ENCODE peak calls at places on chromosomes 7 and 10, in six cellular contexts. One of them, this sample, is unnamed. For H3K27me3, the result is how much of the 10 kb centered on the place peaks cover.

GRCh38 chr7:75565129-75565528 is 73.0 kb downstream of the SPDYE5 start:
- DNase-seq in iPS DF 6.9: no peak
- DNase-seq in mammary epithelial cell: peak
- DNase-seq in prostate gland: peak
- DNase-seq in tibial nerve: no peak
- DNase-seq in PC-9: peak
- DNase-seq in this sample: no peak

GRCh38 chr7:28466341-28466740 is 54.0 kb downstream of the CREB5 start:
- DNase-seq in prostate gland: no peak
- DNase-seq in PC-9: no peak
- DNase-seq in tibial nerve: no peak
- DNase-seq in iPS DF 6.9: no peak
- DNase-seq in mammary epithelial cell: no peak
- DNase-seq in this sample: no peak

GRCh38 chr10:91974960-91975359 is 51.4 kb downstream of the BTAF1 start:
- DNase-seq in prostate gland: no peak
- DNase-seq in tibial nerve: no peak
- DNase-seq in mammary epithelial cell: peak
- DNase-seq in PC-9: no peak
- DNase-seq in iPS DF 6.9: no peak
- DNase-seq in this sample: no peak

GRCh38 chr7:65722361-65722792 is 150.5 kb upstream of the VKORC1L1 start:
- DNase-seq in PC-9: no peak
- DNase-seq in tibial nerve: no peak
- DNase-seq in iPS DF 6.9: peak
- DNase-seq in mammary epithelial cell: peak
- DNase-seq in prostate gland: peak
- DNase-seq in this sample: peak

GRCh38 chr7:90192876-90193765 is 18.4 kb upstream of the STEAP2 start:
- DNase-seq in mammary epithelial cell: no peak
- DNase-seq in tibial nerve: no peak
- DNase-seq in PC-9: no peak
- DNase-seq in iPS DF 6.9: no peak
- DNase-seq in prostate gland: no peak
- DNase-seq in this sample: no peak

GRCh38 chr10:48525113-48525512 is 79.8 kb downstream of the ARHGAP22 start:
- DNase-seq in iPS DF 6.9: no peak
- DNase-seq in PC-9: no peak
- DNase-seq in tibial nerve: no peak
- DNase-seq in prostate gland: no peak
- DNase-seq in mammary epithelial cell: no peak
- DNase-seq in this sample: no peak

GRCh38 chr7:129519464-129519863 is 17.1 kb downstream of the SMKR1 start:
- DNase-seq in mammary epithelial cell: no peak
- DNase-seq in iPS DF 6.9: no peak
- DNase-seq in tibial nerve: no peak
- DNase-seq in PC-9: no peak
- DNase-seq in prostate gland: no peak
- DNase-seq in this sample: no peak

GRCh38 chr7:147803151-147803550 is 787.4 kb upstream of the C7orf33 start:
- DNase-seq in prostate gland: no peak
- DNase-seq in mammary epithelial cell: no peak
- DNase-seq in tibial nerve: no peak
- DNase-seq in PC-9: no peak
- DNase-seq in iPS DF 6.9: no peak
- DNase-seq in this sample: no peak

GRCh38 chr10:28668363-28669226 is 8.7 kb upstream of the BAMBI start:
- DNase-seq in mammary epithelial cell: peak
- DNase-seq in iPS DF 6.9: no peak
- DNase-seq in tibial nerve: peak
- DNase-seq in PC-9: no peak
- DNase-seq in prostate gland: peak
- DNase-seq in this sample: peak

GRCh38 chr10:26215534-26215922 is 1.0 kb upstream of the GAD2 start:
- DNase-seq in iPS DF 6.9: no peak
- DNase-seq in PC-9: no peak
- DNase-seq in mammary epithelial cell: no peak
- DNase-seq in prostate gland: no peak
- DNase-seq in tibial nerve: no peak
- DNase-seq in this sample: no peak
- H3K27me3 ChIP-seq in iPS DF 6.9: half or more
- H3K27me3 ChIP-seq in PC-9: under half
- H3K27me3 ChIP-seq in mammary epithelial cell: under half
- H3K27me3 ChIP-seq in prostate gland: half or more
- H3K27me3 ChIP-seq in tibial nerve: under half
- H3K27me3 ChIP-seq in this sample: under half

DNA sequence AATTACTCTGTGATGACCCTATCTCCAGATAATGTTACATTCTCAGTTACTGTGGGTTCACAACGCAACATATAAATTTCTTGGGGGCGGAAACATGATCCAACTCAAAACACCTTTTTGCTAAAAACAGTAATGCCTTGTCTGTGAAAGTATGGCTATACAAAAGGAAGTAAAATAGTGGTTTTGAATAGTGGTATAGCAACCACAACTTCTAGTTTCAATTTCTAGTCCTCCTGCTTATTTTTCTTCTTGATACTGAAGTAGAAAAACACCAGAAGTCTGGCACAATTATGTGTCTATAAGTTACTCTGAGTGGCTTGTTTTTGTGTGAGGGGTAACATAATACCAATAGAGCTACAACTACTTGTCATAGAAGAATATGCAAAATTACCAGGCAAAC is 21.5 kb upstream of the ZNF800 start:
- DNase-seq in prostate gland: no peak
- DNase-seq in iPS DF 6.9: no peak
- DNase-seq in mammary epithelial cell: no peak
- DNase-seq in tibial nerve: no peak
- DNase-seq in PC-9: no peak
- DNase-seq in this sample: peak
- H3K4me3 ChIP-seq in prostate gland: no peak
- H3K4me3 ChIP-seq in iPS DF 6.9: no peak
- H3K4me3 ChIP-seq in mammary epithelial cell: no peak
- H3K4me3 ChIP-seq in tibial nerve: no peak
- H3K4me3 ChIP-seq in PC-9: no peak
- H3K4me3 ChIP-seq in this sample: peak

GRCh38 chr10:101103430-101103829 is 27.7 kb upstream of the TLX1 start:
- DNase-seq in PC-9: no peak
- DNase-seq in iPS DF 6.9: no peak
- DNase-seq in tibial nerve: no peak
- DNase-seq in prostate gland: no peak
- DNase-seq in mammary epithelial cell: no peak
- DNase-seq in this sample: no peak

GRCh38 chr10:101097881-101098280 is 33.2 kb upstream of the TLX1 start:
- DNase-seq in prostate gland: no peak
- DNase-seq in tibial nerve: no peak
- DNase-seq in mammary epithelial cell: no peak
- DNase-seq in iPS DF 6.9: no peak
- DNase-seq in PC-9: no peak
- DNase-seq in this sample: no peak

GRCh38 chr10:101106351-101106750 is 24.7 kb upstream of the TLX1 start:
- DNase-seq in mammary epithelial cell: no peak
- DNase-seq in tibial nerve: no peak
- DNase-seq in PC-9: no peak
- DNase-seq in iPS DF 6.9: no peak
- DNase-seq in prostate gland: no peak
- DNase-seq in this sample: no peak

GRCh38 chr10:101099901-101100300 is 31.2 kb upstream of the TLX1 start:
- DNase-seq in prostate gland: no peak
- DNase-seq in tibial nerve: no peak
- DNase-seq in iPS DF 6.9: no peak
- DNase-seq in PC-9: no peak
- DNase-seq in mammary epithelial cell: peak
- DNase-seq in this sample: no peak

GRCh38 chr10:101101488-101101887 is 29.6 kb upstream of the TLX1 start:
- DNase-seq in mammary epithelial cell: no peak
- DNase-seq in prostate gland: no peak
- DNase-seq in iPS DF 6.9: no peak
- DNase-seq in tibial nerve: no peak
- DNase-seq in PC-9: no peak
- DNase-seq in this sample: no peak
- H3K27me3 ChIP-seq in mammary epithelial cell: under half
- H3K27me3 ChIP-seq in prostate gland: under half
- H3K27me3 ChIP-seq in iPS DF 6.9: under half
- H3K27me3 ChIP-seq in tibial nerve: under half
- H3K27me3 ChIP-seq in PC-9: half or more
- H3K27me3 ChIP-seq in this sample: under half

GRCh38 chr10:101050206-101051069 is 11.4 kb upstream of the KAZALD1 start:
- DNase-seq in PC-9: no peak
- DNase-seq in tibial nerve: no peak
- DNase-seq in prostate gland: peak
- DNase-seq in mammary epithelial cell: no peak
- DNase-seq in iPS DF 6.9: no peak
- DNase-seq in this sample: peak
- H3K4me3 ChIP-seq in PC-9: peak
- H3K4me3 ChIP-seq in tibial nerve: no peak
- H3K4me3 ChIP-seq in prostate gland: no peak
- H3K4me3 ChIP-seq in mammary epithelial cell: peak
- H3K4me3 ChIP-seq in iPS DF 6.9: no peak
- H3K4me3 ChIP-seq in this sample: no peak

DNA sequence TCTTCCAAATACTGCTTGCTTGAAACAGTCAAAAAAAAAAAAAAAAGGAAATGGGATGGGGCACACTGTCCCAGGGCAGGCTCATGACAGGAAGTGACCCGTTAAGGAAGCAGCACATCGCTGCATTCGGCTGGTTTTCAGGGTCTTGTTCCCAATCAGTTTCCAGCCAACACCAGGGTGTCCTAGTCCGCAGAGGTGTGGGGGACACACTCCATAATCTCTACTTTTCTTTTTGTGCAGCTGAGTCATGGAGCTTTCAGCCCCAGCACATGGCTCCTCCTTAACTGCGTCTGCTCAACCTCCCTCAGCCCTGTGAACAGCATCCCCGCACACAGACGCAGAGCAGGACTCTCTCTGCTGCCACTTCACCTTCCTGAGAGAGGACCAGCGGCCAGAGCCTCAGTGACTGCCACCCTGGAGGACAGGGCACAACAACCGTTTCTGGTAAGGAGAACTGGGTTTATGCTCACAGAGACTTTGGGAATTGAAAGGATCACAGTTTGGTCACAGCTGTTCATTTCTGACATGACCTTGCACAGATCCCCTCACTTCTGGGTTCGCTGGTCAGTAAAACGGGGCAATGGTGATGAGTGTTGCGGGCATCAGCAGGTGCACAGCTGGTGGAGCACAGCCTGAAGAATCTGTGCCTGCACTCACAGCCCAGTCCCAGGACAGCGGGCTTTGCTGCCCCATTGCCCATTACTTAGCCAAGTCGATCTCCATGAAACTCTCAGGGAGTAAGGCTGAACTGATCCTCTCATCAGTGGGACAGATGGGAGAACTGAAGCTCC is at the start of gene GIMAP5:
- DNase-seq in tibial nerve: no peak
- DNase-seq in iPS DF 6.9: no peak
- DNase-seq in prostate gland: no peak
- DNase-seq in mammary epithelial cell: no peak
- DNase-seq in PC-9: no peak
- DNase-seq in this sample: peak
- H3K27me3 ChIP-seq in tibial nerve: under half
- H3K27me3 ChIP-seq in iPS DF 6.9: half or more
- H3K27me3 ChIP-seq in prostate gland: under half
- H3K27me3 ChIP-seq in mammary epithelial cell: under half
- H3K27me3 ChIP-seq in PC-9: under half
- H3K27me3 ChIP-seq in this sample: under half

GRCh38 chr10:133456041-133456951 is 2.6 kb downstream of the SCART1 start:
- DNase-seq in iPS DF 6.9: no peak
- DNase-seq in prostate gland: no peak
- DNase-seq in PC-9: no peak
- DNase-seq in mammary epithelial cell: no peak
- DNase-seq in tibial nerve: no peak
- DNase-seq in this sample: no peak

GRCh38 chr10:133454204-133454893 is 604 bp downstream of the SCART1 start:
- DNase-seq in iPS DF 6.9: no peak
- DNase-seq in prostate gland: no peak
- DNase-seq in tibial nerve: no peak
- DNase-seq in mammary epithelial cell: no peak
- DNase-seq in PC-9: no peak
- DNase-seq in this sample: no peak

GRCh38 chr10:133457100-133457841 is 3.5 kb downstream of the SCART1 start:
- DNase-seq in tibial nerve: no peak
- DNase-seq in prostate gland: peak
- DNase-seq in mammary epithelial cell: no peak
- DNase-seq in PC-9: no peak
- DNase-seq in iPS DF 6.9: no peak
- DNase-seq in this sample: no peak

GRCh38 chr10:133455196-133455595 is 1.5 kb downstream of the SCART1 start:
- DNase-seq in iPS DF 6.9: no peak
- DNase-seq in PC-9: no peak
- DNase-seq in mammary epithelial cell: no peak
- DNase-seq in prostate gland: no peak
- DNase-seq in tibial nerve: no peak
- DNase-seq in this sample: no peak

DNA sequence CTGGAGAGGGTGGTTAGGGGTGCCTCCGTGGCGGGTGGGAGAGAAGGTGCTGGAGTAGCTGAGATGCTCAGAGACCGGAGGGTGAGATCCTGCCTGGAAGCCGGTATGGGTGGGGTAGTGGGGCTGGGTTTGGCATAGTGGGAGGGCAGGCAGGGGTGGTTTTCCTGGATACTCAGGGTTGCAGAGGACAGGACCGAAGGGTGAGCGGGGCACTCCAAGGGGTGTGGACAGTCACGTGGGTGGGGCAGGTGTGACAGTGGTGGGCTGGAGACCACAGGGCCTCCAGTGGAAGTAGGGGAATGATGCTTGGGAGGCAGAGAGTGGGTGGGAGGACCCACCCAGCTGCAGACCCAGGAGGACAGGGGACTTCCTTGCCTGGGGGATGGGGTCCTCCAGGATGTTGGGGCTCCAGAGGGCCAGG is 1.9 kb downstream of the SCART1 start:
- DNase-seq in prostate gland: no peak
- DNase-seq in mammary epithelial cell: no peak
- DNase-seq in iPS DF 6.9: no peak
- DNase-seq in PC-9: no peak
- DNase-seq in tibial nerve: no peak
- DNase-seq in this sample: no peak
- H3K4me3 ChIP-seq in prostate gland: no peak
- H3K4me3 ChIP-seq in mammary epithelial cell: no peak
- H3K4me3 ChIP-seq in iPS DF 6.9: no peak
- H3K4me3 ChIP-seq in PC-9: no peak
- H3K4me3 ChIP-seq in tibial nerve: no peak
- H3K4me3 ChIP-seq in this sample: no peak

DNA sequence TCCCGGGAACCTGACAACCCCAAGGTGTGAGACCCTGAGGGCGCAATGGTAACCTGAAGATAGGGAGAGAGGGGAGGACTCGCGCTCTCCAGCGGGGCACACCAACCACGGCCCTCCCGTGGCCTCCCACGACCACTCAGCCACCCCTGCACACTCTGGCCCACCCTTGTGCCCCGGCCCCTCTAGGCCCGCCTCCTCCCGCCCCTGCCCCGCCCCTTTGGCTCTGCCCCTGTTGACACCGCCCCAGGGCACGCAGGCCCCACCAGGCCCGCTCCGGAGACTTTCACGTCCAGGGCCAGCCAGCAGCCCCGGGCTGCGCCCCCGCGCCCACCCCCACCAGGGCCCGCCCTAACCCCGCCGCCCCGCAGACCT is 11.0 kb downstream of the ATG9B start:
- DNase-seq in tibial nerve: no peak
- DNase-seq in PC-9: no peak
- DNase-seq in mammary epithelial cell: no peak
- DNase-seq in prostate gland: no peak
- DNase-seq in iPS DF 6.9: no peak
- DNase-seq in this sample: no peak
- H3K27me3 ChIP-seq in tibial nerve: under half
- H3K27me3 ChIP-seq in PC-9: under half
- H3K27me3 ChIP-seq in mammary epithelial cell: under half
- H3K27me3 ChIP-seq in prostate gland: under half
- H3K27me3 ChIP-seq in iPS DF 6.9: under half
- H3K27me3 ChIP-seq in this sample: under half

This sample was measured in CD8-positive, alpha-beta memory T cell.